ENCODE peak calls at places on chromosome 12, in five cellular contexts. M is kidney tubule cell, Y is cardiac muscle cell, N is H7, K is NCI-H1092 treated with DMSO at 0.1 percent for 48 hours. P is an unnamed sample.

GRCh38 chr12:122106891-122107660 is 28.5 kb downstream of the MLXIP start:
- DNase-seq in M (peak), Y (peak), N (no peak), K (peak), P (peak)

GRCh38 chr12:24363177-24363754 is 413.8 kb upstream of the SOX5 start:
- DNase-seq in M (no peak), Y (peak), N (no peak), K (peak), P (no peak)

GRCh38 chr12:123075591-123076171 is 75.2 kb downstream of the PITPNM2 start:
- DNase-seq in M (peak), Y (peak), N (peak), K (no peak), P (peak)

GRCh38 chr12:131912526-131913274 is 16.4 kb upstream of the PUS1 start:
- DNase-seq in M (peak), Y (no peak), N (peak), K (no peak), P (peak)

GRCh38 chr12:26056335-26056734 is 68.5 kb downstream of the BHLHE41 start:
- DNase-seq in M (peak), Y (no peak), N (no peak), K (no peak), P (peak)

GRCh38 chr12:131673519-131674265 is 37.2 kb upstream of the SFSWAP start:
- DNase-seq in M (peak), Y (no peak), N (no peak), K (no peak), P (peak)

GRCh38 chr12:128449146-128449894 is 182.3 kb downstream of the TMEM132C start:
- DNase-seq in M (peak), Y (no peak), N (no peak), K (peak), P (peak)

GRCh38 chr12:104516821-104517220 is 60.1 kb downstream of the CHST11 start:
- DNase-seq in M (no peak), Y (no peak), N (no peak), K (no peak), P (no peak)

GRCh38 chr12:89059061-89059460 is 293.2 kb downstream of the DUSP6 start:
- DNase-seq in M (no peak), Y (no peak), N (no peak), K (no peak), P (no peak)

GRCh38 chr12:109458771-109459208 is 18.3 kb downstream of the KCTD10 start:
- DNase-seq in M (no peak), Y (no peak), N (peak), K (no peak), P (no peak)

GRCh38 chr12:88362439-88362838 is 217.8 kb downstream of the KITLG start:
- DNase-seq in M (no peak), Y (no peak), N (no peak), K (no peak), P (peak)

GRCh38 chr12:117970334-117970733 is 1.5 kb upstream of the KSR2 start:
- DNase-seq in M (no peak), Y (no peak), N (no peak), K (no peak), P (no peak)

P was measured in PC-3.